ENCODE peak calls at places on chromosomes 6 and 20, in six cellular contexts. L is suprapubic skin, V is breast epithelium, W is SK-N-MC, R is transverse colon, A is K562. P is an unnamed sample.

GRCh38 chr6:152595507-152595906 is 41.7 kb downstream of the SYNE1 start:
- DNase-seq in L (no peak), V (no peak), W (no peak), R (no peak), A (no peak), P (no peak)

GRCh38 chr6:47357827-47358226 is 48.1 kb upstream of the TNFRSF21 start:
- DNase-seq in L (no peak), V (no peak), W (no peak), R (no peak), A (no peak), P (no peak)

GRCh38 chr6:18314317-18314997 is 50.1 kb upstream of the DEK start:
- DNase-seq in L (no peak), V (no peak), W (no peak), R (no peak), A (no peak), P (no peak)

GRCh38 chr6:23222724-23223123 is 653.4 kb downstream of the HDGFL1 start:
- DNase-seq in L (no peak), V (no peak), W (no peak), R (no peak), A (no peak), P (no peak)

GRCh38 chr6:142945446-142946180 is 637 bp upstream of the HIVEP2 start:
- DNase-seq in L (peak), V (peak), W (no peak), R (peak), A (peak), P (peak)

GRCh38 chr6:85418059-85418458 is 31.8 kb upstream of the NT5E start:
- DNase-seq in L (no peak), V (no peak), W (no peak), R (no peak), A (no peak), P (no peak)

GRCh38 chr6:106591111-106591825 is 38.0 kb downstream of the RTN4IP1 start:
- DNase-seq in L (no peak), V (no peak), W (no peak), R (no peak), A (no peak), P (no peak)

GRCh38 chr6:157305676-157306653 is 17.4 kb downstream of the TMEM242 start:
- DNase-seq in L (no peak), V (no peak), W (no peak), R (no peak), A (no peak), P (no peak)

GRCh38 chr6:95364016-95364604 is 213.2 kb upstream of the MANEA start:
- DNase-seq in L (no peak), V (no peak), W (peak), R (no peak), A (peak), P (no peak)

DNA sequence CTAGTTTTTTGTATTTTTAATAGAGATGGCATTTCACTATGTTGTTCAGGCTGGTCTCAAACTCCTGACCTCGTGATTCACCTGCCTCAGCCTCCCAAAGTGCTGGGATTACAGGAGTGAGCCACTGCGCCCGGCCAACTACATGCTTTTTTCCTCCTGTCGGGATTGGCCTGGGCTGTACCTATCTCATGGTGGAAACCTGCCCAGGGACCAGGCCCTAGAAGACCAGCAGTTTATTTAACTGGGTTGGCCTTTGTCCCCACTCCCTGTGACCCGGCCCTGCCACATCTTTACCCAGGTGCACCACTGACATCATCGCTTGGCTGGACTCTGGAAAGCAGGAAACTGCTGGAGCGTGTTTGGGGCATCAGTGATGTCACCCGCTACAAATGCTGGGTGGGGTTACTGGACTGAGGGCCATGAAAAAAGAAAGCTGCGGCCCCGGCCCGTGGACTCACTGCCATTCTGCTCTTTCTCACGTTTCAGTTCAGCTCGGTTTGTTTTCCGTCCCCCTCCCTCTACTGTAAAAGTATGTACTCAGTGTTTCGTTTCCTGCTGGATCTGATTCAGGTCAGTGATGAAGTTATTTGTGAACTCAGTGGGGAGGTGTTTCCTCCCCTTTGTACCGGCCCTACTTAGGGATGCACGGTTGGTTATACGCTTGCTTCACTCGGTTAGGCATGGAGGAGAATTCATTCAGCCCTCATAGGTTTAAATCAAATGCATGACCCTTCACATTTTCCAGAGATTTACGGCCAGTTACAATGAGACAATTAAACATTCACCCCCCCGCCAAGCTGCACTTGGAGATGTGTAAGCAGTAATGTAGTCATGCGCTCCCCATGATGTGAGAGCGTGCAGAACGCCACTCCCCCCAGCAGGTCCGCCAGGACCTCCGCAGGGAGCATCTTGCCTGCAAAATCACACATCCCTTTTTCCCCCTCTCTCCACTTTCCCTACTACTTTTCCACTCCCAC is 179.3 kb downstream of the MTHFD1L start:
- DNase-seq in L (peak), V (peak), W (no peak), R (peak), A (no peak), P (peak)
- TF ChIP-seq POLR2AphosphoS5 in L (no peak), V (no peak), W (no peak), R (peak), A (no peak), P (peak)

DNA sequence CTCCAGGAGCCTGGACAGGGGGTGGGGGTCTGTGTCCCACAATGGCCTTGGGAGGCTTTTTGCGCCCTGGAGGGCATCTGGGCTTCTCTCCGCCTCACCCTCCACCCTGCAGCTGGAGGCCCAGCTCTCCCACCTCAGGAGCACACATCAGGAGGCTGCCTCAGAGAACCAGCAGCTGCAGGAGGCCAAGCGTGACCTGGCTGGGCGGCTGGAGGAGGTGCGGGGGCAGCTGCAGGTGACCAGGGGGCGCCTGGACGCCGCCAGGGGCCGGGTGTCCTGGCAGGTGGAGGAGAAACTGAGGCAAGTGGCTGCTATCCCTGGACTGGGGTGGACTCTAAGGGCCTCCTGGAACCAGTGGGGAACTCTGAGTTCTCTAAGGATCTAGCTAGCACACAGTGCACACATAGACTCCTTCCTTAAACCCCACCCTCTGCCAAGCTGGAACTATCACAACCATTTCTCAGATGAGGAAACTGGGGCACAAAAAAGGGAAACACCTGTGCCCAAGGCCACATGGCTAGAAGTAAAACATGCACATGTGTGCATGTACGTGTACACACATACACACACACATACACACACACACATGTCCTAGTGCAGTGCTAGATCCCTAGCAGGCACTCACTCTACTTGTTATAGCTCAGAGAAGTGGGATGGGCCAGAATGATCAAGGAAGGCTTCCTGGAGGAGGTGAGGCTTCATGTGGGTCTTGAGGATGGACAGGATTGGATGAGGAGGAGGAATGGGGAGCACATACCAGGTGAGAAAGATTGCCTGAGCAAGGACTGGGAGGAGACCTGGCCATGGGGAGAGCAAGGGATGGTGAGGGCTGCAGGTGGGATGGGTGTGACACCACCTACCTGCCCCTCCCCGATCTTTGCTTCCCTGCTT is 22.9 kb downstream of the RAB44 start:
- DNase-seq in L (peak), V (no peak), W (no peak), R (peak), A (no peak), P (no peak)
- TF ChIP-seq POLR2AphosphoS5 in L (no peak), V (no peak), W (no peak), R (no peak), A (no peak), P (no peak)

GRCh38 chr6:155079985-155080452 is 84.9 kb downstream of the TIAM2 start:
- DNase-seq in L (no peak), V (no peak), W (no peak), R (no peak), A (peak), P (no peak)

GRCh38 chr6:155075938-155076337 is 80.8 kb downstream of the TIAM2 start:
- DNase-seq in L (no peak), V (no peak), W (no peak), R (no peak), A (no peak), P (no peak)

GRCh38 chr6:155077331-155077730 is 82.2 kb downstream of the TIAM2 start:
- DNase-seq in L (no peak), V (no peak), W (no peak), R (no peak), A (no peak), P (no peak)

GRCh38 chr6:155077784-155078183 is 82.7 kb downstream of the TIAM2 start:
- DNase-seq in L (no peak), V (no peak), W (no peak), R (no peak), A (no peak), P (no peak)

GRCh38 chr6:155078331-155078745 is 83.2 kb downstream of the TIAM2 start:
- DNase-seq in L (no peak), V (no peak), W (no peak), R (no peak), A (peak), P (no peak)
- TF ChIP-seq POLR2AphosphoS5 in L (no peak), V (no peak), W (no peak), R (no peak), A (no peak), P (no peak)

GRCh38 chr6:127439718-127440117 is 19.5 kb downstream of the KIAA0408 start:
- DNase-seq in L (no peak), V (no peak), W (no peak), R (no peak), A (no peak), P (no peak)

GRCh38 chr6:127436578-127437110 is 22.5 kb downstream of the KIAA0408 start:
- DNase-seq in L (no peak), V (no peak), W (no peak), R (no peak), A (no peak), P (no peak)

GRCh38 chr6:127434651-127435050 is 24.5 kb downstream of the KIAA0408 start:
- DNase-seq in L (no peak), V (no peak), W (no peak), R (no peak), A (no peak), P (no peak)

DNA sequence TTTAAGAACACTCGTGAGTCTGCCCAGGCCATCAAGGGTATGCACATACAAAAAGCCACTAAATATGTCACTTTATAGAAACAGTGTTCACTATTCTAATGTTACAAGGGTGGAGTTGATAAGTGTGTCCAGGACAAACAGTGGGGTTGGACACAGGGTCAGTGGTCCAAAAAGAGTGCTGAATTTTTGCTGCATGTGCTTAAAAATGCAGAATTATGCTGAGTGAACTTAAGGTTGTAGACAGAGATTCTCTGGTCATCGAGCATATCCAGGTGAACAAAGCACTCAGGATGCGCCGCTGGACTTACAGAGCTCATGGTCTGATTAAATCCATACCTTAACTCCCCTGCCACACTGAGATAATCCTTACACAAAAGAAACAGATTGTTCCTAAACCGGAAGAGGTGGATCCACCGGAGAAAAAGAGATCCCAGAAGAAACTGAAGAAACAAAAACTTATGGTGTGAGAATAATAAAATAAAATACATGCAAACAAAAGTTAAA is 23.4 kb downstream of the KIAA0408 start:
- DNase-seq in L (no peak), V (no peak), W (no peak), R (no peak), A (no peak), P (no peak)
- TF ChIP-seq POLR2AphosphoS5 in L (no peak), V (no peak), W (no peak), R (no peak), A (no peak), P (no peak)

DNA sequence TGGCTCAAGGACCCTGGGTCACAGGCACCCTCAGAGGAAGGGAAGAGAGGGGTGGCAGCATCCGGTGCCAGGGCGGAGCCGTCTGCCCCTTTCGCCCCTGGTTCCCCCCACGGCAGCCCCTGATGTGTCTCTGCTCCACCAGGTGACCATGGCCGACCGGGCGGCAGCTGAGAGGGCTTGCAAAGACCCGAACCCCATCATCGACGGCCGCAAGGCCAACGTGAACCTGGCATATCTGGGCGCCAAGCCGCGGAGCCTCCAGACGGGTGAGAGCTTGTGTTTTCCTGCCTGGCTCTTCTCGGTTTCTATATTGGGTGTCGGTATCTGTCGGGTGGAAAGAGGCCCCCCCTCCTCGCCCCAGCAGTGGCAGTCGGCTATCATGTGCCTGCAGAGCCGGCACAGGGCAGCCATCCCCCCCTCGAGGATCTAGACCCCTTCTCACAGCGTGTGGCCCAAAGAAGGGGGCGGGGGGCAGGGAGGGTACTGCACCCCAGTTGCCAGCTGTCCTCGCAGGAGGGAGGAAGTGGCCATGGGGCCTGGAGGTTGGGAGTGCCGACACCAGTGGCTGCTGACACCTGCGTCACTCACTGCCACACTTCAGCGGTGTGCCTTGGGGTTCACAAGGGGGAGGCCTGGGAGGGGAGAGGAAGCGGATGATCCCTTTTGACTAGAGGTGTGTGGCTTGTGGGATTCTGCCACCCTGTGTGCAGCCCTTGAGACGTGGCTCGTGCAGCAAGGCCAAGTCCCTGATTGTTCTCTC is 1.5 kb downstream of the RBM38 start:
- DNase-seq in L (no peak), V (no peak), W (no peak), R (peak), A (peak), P (peak)
- TF ChIP-seq POLR2AphosphoS5 in L (no peak), V (no peak), W (no peak), R (no peak), A (no peak), P (no peak)

DNA sequence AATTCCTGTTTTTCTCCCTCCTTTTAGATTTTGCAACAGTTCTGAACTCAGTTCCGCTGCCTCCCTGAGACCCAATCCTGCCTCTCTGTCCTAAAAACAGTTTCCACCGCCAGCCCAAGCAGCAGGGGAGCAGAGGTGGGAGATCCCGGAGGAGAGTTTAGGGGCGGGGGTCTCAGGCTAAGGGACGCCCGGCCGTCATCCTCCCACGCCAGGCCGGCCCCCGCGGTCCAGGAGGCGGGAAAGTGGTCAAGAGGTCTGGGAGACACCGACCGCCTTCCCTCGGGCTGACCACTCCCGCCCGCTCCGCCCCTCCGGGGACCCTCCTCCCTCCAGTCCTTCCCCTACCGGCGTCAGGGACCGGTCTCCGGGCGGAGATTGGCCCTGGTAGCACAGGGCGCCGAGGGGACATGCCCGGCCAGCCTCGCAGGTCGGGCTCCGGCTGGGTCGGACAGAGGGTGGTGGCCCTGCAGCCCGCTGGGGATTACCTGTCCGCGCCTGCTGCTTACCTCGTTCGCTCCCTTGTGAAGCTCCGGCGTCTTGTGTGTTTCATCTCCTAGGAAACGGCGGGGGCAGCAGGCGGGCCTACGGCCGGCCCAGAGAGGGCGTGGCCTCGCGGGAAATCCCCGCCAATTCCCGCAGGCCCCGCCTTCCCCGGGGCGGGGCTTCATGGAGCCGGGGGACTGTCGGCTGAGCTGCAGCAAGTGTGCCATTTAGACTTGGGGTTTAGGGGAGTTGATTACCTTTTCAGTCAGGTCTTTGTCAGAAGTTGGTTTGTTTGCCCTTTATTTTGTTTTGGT is at the start of gene MAK:
- DNase-seq in L (peak), V (peak), W (no peak), R (peak), A (peak), P (peak)
- TF ChIP-seq POLR2AphosphoS5 in L (no peak), V (peak), W (peak), R (no peak), A (peak), P (no peak)

P was measured in stomach.